ENCODE peak calls at places on chromosome 18, in nine cellular contexts. One of them, this sample, is unnamed.

GRCh38 chr18:31679133-31679731 is 5.1 kb downstream of the B4GALT6 start:
- DNase-seq in cardiac fibroblast: peak; percentile 85
- DNase-seq in PC-9: peak; percentile 74
- DNase-seq in brain microvascular endothelial cell: peak; percentile 43
- DNase-seq in prostate gland: no peak
- DNase-seq in A549: peak; percentile 42
- DNase-seq in choroid plexus epithelial cell: peak; percentile 80
- DNase-seq in D721Med: no peak
- DNase-seq in ovary: no peak
- DNase-seq in this sample: no peak

GRCh38 chr18:11309172-11309571 is 159.8 kb upstream of the PIEZO2 start:
- DNase-seq in cardiac fibroblast: peak; percentile 24
- DNase-seq in PC-9: no peak
- DNase-seq in brain microvascular endothelial cell: no peak
- DNase-seq in prostate gland: no peak
- DNase-seq in A549: peak; percentile 42
- DNase-seq in choroid plexus epithelial cell: peak; percentile 77
- DNase-seq in D721Med: no peak
- DNase-seq in ovary: no peak
- DNase-seq in this sample: no peak

GRCh38 chr18:70288851-70289328 is at the start of gene SOCS6:
- DNase-seq in cardiac fibroblast: peak; percentile 59
- DNase-seq in PC-9: peak; percentile 53
- DNase-seq in brain microvascular endothelial cell: no peak
- DNase-seq in prostate gland: peak; percentile 30
- DNase-seq in A549: no peak
- DNase-seq in choroid plexus epithelial cell: peak; percentile 73
- DNase-seq in D721Med: peak; percentile 89
- DNase-seq in ovary: peak; percentile 58
- DNase-seq in this sample: peak; percentile 31

GRCh38 chr18:10736984-10737383 is 211.2 kb downstream of the NAPG start:
- DNase-seq in cardiac fibroblast: no peak
- DNase-seq in PC-9: no peak
- DNase-seq in brain microvascular endothelial cell: no peak
- DNase-seq in prostate gland: no peak
- DNase-seq in A549: no peak
- DNase-seq in choroid plexus epithelial cell: peak; percentile 19
- DNase-seq in D721Med: no peak
- DNase-seq in ovary: no peak
- DNase-seq in this sample: no peak

GRCh38 chr18:7070466-7070865 is 47.1 kb downstream of the LAMA1 start:
- DNase-seq in cardiac fibroblast: no peak
- DNase-seq in PC-9: no peak
- DNase-seq in brain microvascular endothelial cell: no peak
- DNase-seq in prostate gland: no peak
- DNase-seq in A549: no peak
- DNase-seq in choroid plexus epithelial cell: no peak
- DNase-seq in D721Med: no peak
- DNase-seq in ovary: no peak
- DNase-seq in this sample: no peak

GRCh38 chr18:31064130-31064529 is 21.6 kb upstream of the DSC3 start:
- DNase-seq in cardiac fibroblast: no peak
- DNase-seq in PC-9: no peak
- DNase-seq in brain microvascular endothelial cell: no peak
- DNase-seq in prostate gland: no peak
- DNase-seq in A549: no peak
- DNase-seq in choroid plexus epithelial cell: no peak
- DNase-seq in D721Med: no peak
- DNase-seq in ovary: no peak
- DNase-seq in this sample: no peak

GRCh38 chr18:23141022-23141999 is 6.0 kb downstream of the CABLES1 start:
- DNase-seq in cardiac fibroblast: no peak
- DNase-seq in PC-9: no peak
- DNase-seq in brain microvascular endothelial cell: no peak
- DNase-seq in prostate gland: no peak
- DNase-seq in A549: no peak
- DNase-seq in choroid plexus epithelial cell: peak; percentile 43
- DNase-seq in D721Med: no peak
- DNase-seq in ovary: peak; percentile 54
- DNase-seq in this sample: no peak

GRCh38 chr18:39591647-39592046 is 2026.0 kb upstream of the CELF4 start:
- DNase-seq in cardiac fibroblast: no peak
- DNase-seq in PC-9: no peak
- DNase-seq in brain microvascular endothelial cell: no peak
- DNase-seq in prostate gland: no peak
- DNase-seq in A549: no peak
- DNase-seq in choroid plexus epithelial cell: no peak
- DNase-seq in D721Med: no peak
- DNase-seq in ovary: no peak
- DNase-seq in this sample: no peak

GRCh38 chr18:59822612-59823275 is 77.1 kb upstream of the PMAIP1 start:
- DNase-seq in cardiac fibroblast: peak; percentile 26
- DNase-seq in PC-9: no peak
- DNase-seq in brain microvascular endothelial cell: no peak
- DNase-seq in prostate gland: no peak
- DNase-seq in A549: no peak
- DNase-seq in choroid plexus epithelial cell: no peak
- DNase-seq in D721Med: no peak
- DNase-seq in ovary: no peak
- DNase-seq in this sample: no peak

GRCh38 chr18:59821983-59822382 is 77.8 kb upstream of the PMAIP1 start:
- DNase-seq in cardiac fibroblast: peak; percentile 48
- DNase-seq in PC-9: no peak
- DNase-seq in brain microvascular endothelial cell: no peak
- DNase-seq in prostate gland: no peak
- DNase-seq in A549: no peak
- DNase-seq in choroid plexus epithelial cell: peak; percentile 17
- DNase-seq in D721Med: no peak
- DNase-seq in ovary: no peak
- DNase-seq in this sample: no peak

GRCh38 chr18:59818769-59819168 is 81.0 kb upstream of the PMAIP1 start:
- DNase-seq in cardiac fibroblast: no peak
- DNase-seq in PC-9: no peak
- DNase-seq in brain microvascular endothelial cell: no peak
- DNase-seq in prostate gland: no peak
- DNase-seq in A549: no peak
- DNase-seq in choroid plexus epithelial cell: no peak
- DNase-seq in D721Med: no peak
- DNase-seq in ovary: no peak
- DNase-seq in this sample: no peak

GRCh38 chr18:59820663-59821062 is 79.1 kb upstream of the PMAIP1 start:
- DNase-seq in cardiac fibroblast: peak; percentile 31
- DNase-seq in PC-9: no peak
- DNase-seq in brain microvascular endothelial cell: no peak
- DNase-seq in prostate gland: no peak
- DNase-seq in A549: no peak
- DNase-seq in choroid plexus epithelial cell: no peak
- DNase-seq in D721Med: no peak
- DNase-seq in ovary: no peak
- DNase-seq in this sample: peak; percentile 88

GRCh38 chr18:59823611-59824195 is 76.1 kb upstream of the PMAIP1 start:
- DNase-seq in cardiac fibroblast: peak; percentile 91
- DNase-seq in PC-9: peak; percentile 60
- DNase-seq in brain microvascular endothelial cell: peak; percentile 81
- DNase-seq in prostate gland: peak; percentile 65
- DNase-seq in A549: peak; percentile 66
- DNase-seq in choroid plexus epithelial cell: peak; percentile 90
- DNase-seq in D721Med: no peak
- DNase-seq in ovary: peak; percentile 88
- DNase-seq in this sample: peak; percentile 77
- TF ChIP-seq CTCF in cardiac fibroblast: peak; percentile 88
- TF ChIP-seq CTCF in PC-9: peak; percentile 94
- TF ChIP-seq CTCF in brain microvascular endothelial cell: peak; percentile 90
- TF ChIP-seq CTCF in prostate gland: peak; percentile 56
- TF ChIP-seq CTCF in A549: peak; percentile 74
- TF ChIP-seq CTCF in choroid plexus epithelial cell: peak; percentile 92
- TF ChIP-seq CTCF in D721Med: peak; percentile 93
- TF ChIP-seq CTCF in ovary: peak; percentile 78
- TF ChIP-seq CTCF in this sample: peak; percentile 79

GRCh38 chr18:42051411-42051810 is 96.4 kb downstream of the PIK3C3 start:
- DNase-seq in cardiac fibroblast: no peak
- DNase-seq in PC-9: no peak
- DNase-seq in brain microvascular endothelial cell: no peak
- DNase-seq in prostate gland: no peak
- DNase-seq in A549: no peak
- DNase-seq in choroid plexus epithelial cell: no peak
- DNase-seq in D721Med: no peak
- DNase-seq in ovary: no peak
- DNase-seq in this sample: no peak

GRCh38 chr18:42048150-42048549 is 93.1 kb downstream of the PIK3C3 start:
- DNase-seq in cardiac fibroblast: peak; percentile 93
- DNase-seq in PC-9: peak; percentile 78
- DNase-seq in brain microvascular endothelial cell: peak; percentile 86
- DNase-seq in prostate gland: no peak
- DNase-seq in A549: peak; percentile 63
- DNase-seq in choroid plexus epithelial cell: peak; percentile 94
- DNase-seq in D721Med: no peak
- DNase-seq in ovary: no peak
- DNase-seq in this sample: peak; percentile 58

GRCh38 chr18:42053188-42053781 is 98.3 kb downstream of the PIK3C3 start:
- DNase-seq in cardiac fibroblast: peak; percentile 74
- DNase-seq in PC-9: no peak
- DNase-seq in brain microvascular endothelial cell: peak; percentile 29
- DNase-seq in prostate gland: peak; percentile 6
- DNase-seq in A549: peak; percentile 33
- DNase-seq in choroid plexus epithelial cell: peak; percentile 84
- DNase-seq in D721Med: no peak
- DNase-seq in ovary: peak; percentile 69
- DNase-seq in this sample: no peak

GRCh38 chr18:42047721-42048120 is 92.7 kb downstream of the PIK3C3 start:
- DNase-seq in cardiac fibroblast: peak; percentile 35
- DNase-seq in PC-9: no peak
- DNase-seq in brain microvascular endothelial cell: peak; percentile 13
- DNase-seq in prostate gland: no peak
- DNase-seq in A549: no peak
- DNase-seq in choroid plexus epithelial cell: peak; percentile 61
- DNase-seq in D721Med: no peak
- DNase-seq in ovary: no peak
- DNase-seq in this sample: no peak

DNA sequence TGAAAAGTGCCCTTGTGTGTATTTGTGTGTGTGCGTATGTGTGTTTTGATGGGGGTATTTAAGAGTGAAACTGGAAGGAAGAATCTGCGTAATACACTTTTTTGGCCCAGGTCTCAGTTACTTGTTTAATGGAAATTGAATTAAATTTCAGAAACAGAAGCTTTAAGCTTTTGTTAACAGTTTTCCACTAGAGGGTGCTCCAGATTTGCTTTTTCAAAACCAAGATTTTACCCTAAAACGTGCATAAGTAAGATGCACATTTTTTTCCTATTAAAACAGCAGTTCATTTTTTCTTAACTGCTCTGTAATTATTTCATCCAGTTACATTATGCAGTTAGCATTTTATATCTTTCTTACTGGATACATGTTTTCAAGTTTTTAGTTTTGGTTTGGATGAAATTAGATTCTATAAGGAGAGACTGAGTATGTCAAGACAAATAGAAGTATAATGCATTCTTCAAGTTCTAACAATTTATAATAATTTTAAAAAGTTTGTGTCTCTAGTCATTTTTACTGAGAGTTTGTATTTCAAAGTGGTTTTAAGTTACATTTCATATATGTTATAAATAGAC is 97.2 kb downstream of the PIK3C3 start:
- DNase-seq in cardiac fibroblast: peak; percentile 67
- DNase-seq in PC-9: no peak
- DNase-seq in brain microvascular endothelial cell: no peak
- DNase-seq in prostate gland: no peak
- DNase-seq in A549: no peak
- DNase-seq in choroid plexus epithelial cell: peak; percentile 69
- DNase-seq in D721Med: no peak
- DNase-seq in ovary: no peak
- DNase-seq in this sample: no peak
- TF ChIP-seq CTCF in cardiac fibroblast: peak; percentile 53
- TF ChIP-seq CTCF in PC-9: peak; percentile 51
- TF ChIP-seq CTCF in brain microvascular endothelial cell: peak; percentile 18
- TF ChIP-seq CTCF in prostate gland: no peak
- TF ChIP-seq CTCF in A549: peak; percentile 43
- TF ChIP-seq CTCF in choroid plexus epithelial cell: no peak
- TF ChIP-seq CTCF in D721Med: peak; percentile 40
- TF ChIP-seq CTCF in ovary: no peak
- TF ChIP-seq CTCF in this sample: peak; percentile 63

DNA sequence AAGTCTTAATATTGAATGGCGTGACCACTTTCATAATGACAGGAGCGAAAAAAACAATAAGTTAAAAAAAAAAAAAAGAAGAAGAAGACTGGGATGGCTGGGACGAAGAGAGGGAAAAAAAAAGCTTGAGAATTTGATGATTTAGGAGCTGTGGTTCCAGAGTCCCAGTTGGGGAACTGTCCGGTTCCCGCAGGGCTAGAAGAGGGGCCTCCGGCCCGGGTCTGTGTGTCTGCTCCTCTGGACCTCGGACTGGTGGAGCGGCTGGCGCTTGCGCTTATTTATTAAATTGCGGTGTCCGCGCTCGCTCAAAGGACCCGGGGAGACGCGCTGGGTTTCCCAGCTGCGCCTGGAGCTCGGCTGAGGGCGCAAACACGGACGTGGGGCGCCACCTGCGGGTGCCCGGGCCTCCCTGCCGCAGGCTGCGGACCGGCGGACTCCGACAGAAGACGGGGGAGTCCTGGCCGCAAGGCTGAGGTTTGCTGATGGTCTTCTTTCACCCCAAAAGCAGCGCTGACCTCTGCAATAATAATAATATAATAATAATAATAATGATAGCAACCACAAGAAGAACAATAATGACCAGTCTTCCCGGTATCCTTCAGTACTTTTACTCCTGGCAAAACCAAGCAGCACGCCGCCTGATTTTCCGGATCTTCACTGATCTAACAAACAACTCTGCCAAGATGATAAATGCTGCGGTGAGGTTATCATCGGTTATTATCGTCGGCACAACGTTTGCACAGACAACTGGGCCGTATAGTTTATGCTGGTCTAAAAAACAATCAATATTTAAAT is at the start of gene CBLN2:
- DNase-seq in cardiac fibroblast: peak; percentile 69
- DNase-seq in PC-9: no peak
- DNase-seq in brain microvascular endothelial cell: peak; percentile 23
- DNase-seq in prostate gland: peak; percentile 56
- DNase-seq in A549: peak; percentile 58
- DNase-seq in choroid plexus epithelial cell: peak; percentile 80
- DNase-seq in D721Med: peak; percentile 97
- DNase-seq in ovary: no peak
- DNase-seq in this sample: peak; percentile 8
- TF ChIP-seq CTCF in cardiac fibroblast: peak; percentile 67
- TF ChIP-seq CTCF in PC-9: peak; percentile 65
- TF ChIP-seq CTCF in brain microvascular endothelial cell: peak; percentile 76
- TF ChIP-seq CTCF in prostate gland: peak; percentile 68
- TF ChIP-seq CTCF in A549: peak; percentile 73
- TF ChIP-seq CTCF in choroid plexus epithelial cell: peak; percentile 81
- TF ChIP-seq CTCF in D721Med: peak; percentile 69
- TF ChIP-seq CTCF in ovary: no peak
- TF ChIP-seq CTCF in this sample: peak; percentile 81

DNA sequence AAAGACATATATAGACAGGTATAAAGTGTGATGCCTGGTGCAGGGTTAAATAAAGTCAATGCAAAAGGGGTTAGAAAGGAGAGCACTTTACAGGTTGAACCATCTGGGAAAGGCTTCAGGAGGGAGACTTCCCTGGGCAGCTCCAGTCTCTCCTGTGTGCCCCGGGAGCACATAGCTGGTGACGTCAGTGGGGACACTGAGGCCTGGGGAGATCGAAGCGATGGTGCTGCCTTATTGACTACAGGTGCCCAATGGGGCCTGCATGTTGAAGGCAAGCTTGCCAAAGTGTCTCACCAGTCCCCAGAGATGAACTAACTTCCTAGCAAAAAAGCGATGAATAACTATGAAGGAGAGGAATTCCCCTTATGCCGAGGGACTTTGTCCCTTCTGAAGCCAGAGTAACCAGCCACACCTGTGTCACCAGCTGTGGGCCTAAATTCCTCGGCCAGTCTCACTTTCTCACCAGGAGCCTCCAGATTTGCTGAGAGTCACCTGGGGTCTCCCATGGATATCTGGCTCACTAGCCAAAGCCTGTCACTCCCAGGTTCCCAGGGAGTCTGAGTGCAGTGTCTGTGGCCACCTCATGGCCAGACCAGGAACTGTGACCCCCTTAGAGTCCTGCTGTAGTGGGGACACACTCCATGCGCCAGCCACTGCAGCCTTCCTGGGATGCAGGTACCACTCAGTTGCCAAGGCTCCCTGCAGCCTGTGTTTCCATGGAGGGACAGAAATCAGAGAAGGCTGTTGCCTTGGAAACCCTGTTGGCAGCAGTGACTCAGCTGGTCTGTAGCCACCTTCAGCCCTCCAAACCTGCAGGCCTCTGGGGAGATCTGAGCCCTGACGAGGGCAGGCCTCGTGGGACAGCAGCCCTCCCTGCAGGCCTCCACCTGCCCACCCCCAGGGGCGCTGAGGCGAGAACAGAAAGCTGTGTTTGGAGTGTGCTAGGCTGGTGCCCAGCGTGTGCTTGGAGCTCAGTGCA is 128.7 kb downstream of the CTIF start:
- DNase-seq in cardiac fibroblast: peak; percentile 20
- DNase-seq in PC-9: peak; percentile 44
- DNase-seq in brain microvascular endothelial cell: no peak
- DNase-seq in prostate gland: no peak
- DNase-seq in A549: peak; percentile 16
- DNase-seq in choroid plexus epithelial cell: peak; percentile 38
- DNase-seq in D721Med: no peak
- DNase-seq in ovary: peak; percentile 17
- DNase-seq in this sample: no peak
- TF ChIP-seq CTCF in cardiac fibroblast: peak; percentile 43
- TF ChIP-seq CTCF in PC-9: peak; percentile 57
- TF ChIP-seq CTCF in brain microvascular endothelial cell: peak; percentile 72
- TF ChIP-seq CTCF in prostate gland: no peak
- TF ChIP-seq CTCF in A549: peak; percentile 10
- TF ChIP-seq CTCF in choroid plexus epithelial cell: peak; percentile 58
- TF ChIP-seq CTCF in D721Med: no peak
- TF ChIP-seq CTCF in ovary: no peak
- TF ChIP-seq CTCF in this sample: peak; percentile 11